ENCODE peak calls at places on chromosomes 11 and 22, in seven cellular contexts. M, Y, E, U, L, J and S are unnamed samples.

GRCh38 chr11:69899957-69900821 is 81.0 kb upstream of the FGF3 start:
- DNase-seq in M (no peak), Y (no peak), E (peak), U (no peak), L (peak), J (no peak), S (no peak)

GRCh38 chr11:7600205-7600775 is 73.0 kb downstream of the CYB5R2 start:
- DNase-seq in M (no peak), Y (peak), E (peak), U (no peak), L (peak), J (no peak), S (no peak)

GRCh38 chr22:30891781-30892180 is 76.8 kb downstream of the MORC2 start:
- DNase-seq in M (no peak), Y (no peak), E (no peak), U (peak), L (no peak), J (no peak), S (no peak)

GRCh38 chr22:28064941-28065340 is 145.9 kb upstream of the PITPNB start:
- DNase-seq in M (no peak), Y (no peak), E (no peak), U (no peak), L (no peak), J (no peak), S (no peak)

GRCh38 chr11:910044-910588 is 494 bp downstream of the CHID1 start:
- DNase-seq in M (no peak), Y (no peak), E (no peak), U (no peak), L (no peak), J (no peak), S (no peak)

GRCh38 chr22:26066534-26066933 is 102.7 kb upstream of the SEZ6L start:
- DNase-seq in M (no peak), Y (no peak), E (no peak), U (peak), L (no peak), J (peak), S (no peak)

GRCh38 chr11:112878228-112878627 is 83.0 kb upstream of the NCAM1 start:
- DNase-seq in M (no peak), Y (no peak), E (no peak), U (no peak), L (no peak), J (no peak), S (no peak)

GRCh38 chr11:10762185-10762584 is 11.1 kb downstream of the CTR9 start:
- DNase-seq in M (no peak), Y (no peak), E (no peak), U (no peak), L (no peak), J (no peak), S (no peak)

GRCh38 chr11:1203505-1204271 is 19.2 kb upstream of the MUC5B start:
- DNase-seq in M (peak), Y (no peak), E (no peak), U (no peak), L (no peak), J (no peak), S (no peak)

GRCh38 chr11:63613517-63614135 is 607 bp downstream of the PLAAT3 start:
- DNase-seq in M (peak), Y (peak), E (peak), U (peak), L (no peak), J (no peak), S (peak)

GRCh38 chr11:65118097-65118837 is 766 bp upstream of the ZNHIT2 start:
- DNase-seq in M (no peak), Y (no peak), E (no peak), U (no peak), L (no peak), J (no peak), S (no peak)

GRCh38 chr11:72676874-72677341 is 2.7 kb upstream of the PDE2A start:
- DNase-seq in M (no peak), Y (peak), E (peak), U (peak), L (peak), J (no peak), S (no peak)